ENCODE peak calls at places on chromosomes 12 and 14, in ten cellular contexts. N is GM23338; X is iris pigment epithelial cell; B is adrenal gland; V is DMS79 treated with DMSO at 0.1 percent for 48 hours; I is germinal center; Y is CD8-positive, alpha-beta memory T cell; F is cardiac fibroblast; P is cardiac muscle cell; C is mesendoderm. M is an unnamed sample.

GRCh38 chr12:127046467-127046866 is 1220.5 kb upstream of the TMEM132C start:
- DNase-seq in V (no peak), P (no peak), N (no peak), Y (no peak), F (no peak), X (no peak), B (no peak), I (no peak), C (no peak), M (no peak)

GRCh38 chr14:23403908-23404307 is 4.2 kb downstream of the MYH6 start:
- DNase-seq in P (no peak), I (no peak), B (no peak), F (no peak), N (no peak), Y (no peak), C (no peak), X (no peak), V (no peak), M (no peak)

GRCh38 chr12:122790393-122791075 is 16.2 kb downstream of the CCDC62 start:
- DNase-seq in X (no peak), N (peak; percentile 44), P (no peak), B (no peak), V (no peak), F (peak; percentile 20), Y (no peak), I (no peak), C (peak; percentile 87), M (no peak)

GRCh38 chr12:123973552-123974341 is 732 bp downstream of the ZNF664 start:
- DNase-seq in B (peak; percentile 64), N (peak; percentile 70), X (peak; percentile 20), P (peak; percentile 73), V (peak; percentile 16), C (peak; percentile 55), I (peak; percentile 24), F (peak; percentile 21), Y (peak; percentile 50), M (no peak)

GRCh38 chr12:47316609-47317049 is 236.9 kb upstream of the AMIGO2 start:
- DNase-seq in F (peak; percentile 53), N (no peak), V (no peak), I (no peak), P (no peak), C (no peak), B (no peak), X (no peak), Y (no peak), M (no peak)

GRCh38 chr12:47085815-47086252 is 6.1 kb upstream of the AMIGO2 start:
- DNase-seq in C (peak; percentile 94), X (peak; percentile 84), I (peak; percentile 42), V (no peak), B (no peak), Y (peak; percentile 66), F (peak; percentile 63), P (no peak), N (peak; percentile 31), M (no peak)

GRCh38 chr12:12523229-12523628 is 39.4 kb downstream of the DUSP16 start:
- DNase-seq in P (no peak), C (no peak), B (no peak), X (no peak), Y (no peak), N (no peak), F (no peak), I (no peak), V (no peak), M (no peak)

GRCh38 chr12:100991059-100991562 is 196.5 kb downstream of the ANO4 start:
- DNase-seq in C (no peak), V (no peak), F (no peak), I (no peak), Y (no peak), X (no peak), B (no peak), N (no peak), P (no peak), M (no peak)

GRCh38 chr14:66056926-66057552 is 429.1 kb upstream of the CCDC196 start:
- DNase-seq in B (no peak), P (no peak), V (no peak), X (no peak), C (no peak), F (no peak), I (no peak), N (no peak), Y (no peak), M (no peak)

GRCh38 chr14:54676822-54677708 is 110.1 kb downstream of the SAMD4A start:
- DNase-seq in Y (no peak), P (no peak), X (peak; percentile 96), N (peak; percentile 92), F (peak; percentile 95), V (no peak), C (peak; percentile 87), B (peak; percentile 59), I (no peak), M (no peak)

GRCh38 chr12:111446631-111447570 is 41.2 kb downstream of the SH2B3 start:
- DNase-seq in F (no peak), C (no peak), X (no peak), V (no peak), P (no peak), N (no peak), Y (no peak), B (peak; percentile 21), I (no peak), M (no peak)

GRCh38 chr12:42918387-42918786 is 328.8 kb upstream of the PRICKLE1 start:
- DNase-seq in B (no peak), V (no peak), F (peak; percentile 36), P (peak; percentile 84), X (no peak), Y (no peak), I (no peak), C (no peak), N (no peak), M (no peak)

GRCh38 chr12:58496411-58496810 is 423.9 kb downstream of the LRIG3 start:
- DNase-seq in B (no peak), X (peak; percentile 66), P (no peak), Y (no peak), N (no peak), C (no peak), V (no peak), F (peak; percentile 13), I (no peak), M (no peak)